ENCODE peak calls at places on chromosomes 7 and 10, in six cellular contexts. C, I, X, Q, O and K are unnamed samples.

GRCh38 chr7:147569514-147569913 is 1021.1 kb upstream of the C7orf33 start:
- DNase-seq in C (no peak), O (peak; percentile 57), Q (no peak), I (no peak), X (no peak), K (no peak)

GRCh38 chr7:22675436-22675835 is 51.6 kb upstream of the IL6 start:
- DNase-seq in O (no peak), C (no peak), I (no peak), Q (no peak), X (no peak), K (no peak)

GRCh38 chr10:85978566-85979358 is 387.8 kb downstream of the GRID1 start:
- DNase-seq in I (no peak), X (no peak), Q (no peak), C (no peak), O (no peak), K (no peak)

GRCh38 chr10:29328988-29329387 is 40.1 kb downstream of the LYZL1 start:
- DNase-seq in I (no peak), X (no peak), C (no peak), Q (no peak), O (no peak), K (no peak)

GRCh38 chr10:71845410-71846406 is 5.3 kb downstream of the PSAP start:
- DNase-seq in X (no peak), O (no peak), I (no peak), C (no peak), Q (no peak), K (no peak)

GRCh38 chr7:100342761-100343160 is 15.2 kb upstream of the PILRB start:
- DNase-seq in Q (no peak), C (no peak), O (no peak), X (no peak), I (no peak), K (no peak)

GRCh38 chr10:92242910-92243671 is 47.8 kb downstream of the CPEB3 start:
- DNase-seq in I (peak; percentile 67), C (peak; percentile 25), X (no peak), O (peak; percentile 37), Q (peak; percentile 61), K (peak; percentile 57)

GRCh38 chr10:91054325-91054724 is 133.4 kb upstream of the ANKRD1 start:
- DNase-seq in I (no peak), C (no peak), O (no peak), X (no peak), Q (no peak), K (no peak)